ENCODE peak calls at places on chromosomes 5 and 9, in nine cellular contexts. A, H, Q, F, G, Y, L, U and I are unnamed samples. For H3K27me3, the result is how much of the 10 kb centered on the place peaks cover.

GRCh38 chr5:15431923-15432322 is 68.1 kb upstream of the FBXL7 start:
- DNase-seq in A (no peak), H (no peak), L (no peak), U (no peak), G (no peak), Y (no peak), F (peak), Q (no peak), I (no peak)

GRCh38 chr9:109143881-109144562 is 23.0 kb downstream of the FRRS1L start:
- DNase-seq in G (no peak), H (peak), F (peak), A (peak), U (no peak), L (no peak), Q (no peak), Y (no peak), I (no peak)

GRCh38 chr5:10645146-10645545 is 81.3 kb downstream of the ANKRD33B start:
- DNase-seq in F (no peak), Y (no peak), G (no peak), U (peak), Q (no peak), L (peak), A (no peak), H (no peak), I (no peak)

GRCh38 chr5:143279698-143280097 is 123.8 kb downstream of the NR3C1 start:
- DNase-seq in H (no peak), A (peak), G (no peak), L (no peak), F (no peak), Y (peak), U (no peak), Q (no peak), I (no peak)

GRCh38 chr5:54098267-54098666 is 212.1 kb downstream of the ARL15 start:
- DNase-seq in H (no peak), Y (peak), U (no peak), G (no peak), Q (peak), F (no peak), A (no peak), L (no peak), I (no peak)

GRCh38 chr9:112971415-112971814 is 40.6 kb downstream of the ZNF883 start:
- DNase-seq in A (no peak), G (no peak), U (no peak), L (no peak), Q (no peak), Y (peak), F (no peak), H (no peak), I (no peak)

GRCh38 chr5:16713386-16713928 is 96.7 kb upstream of the RETREG1 start:
- DNase-seq in L (no peak), Q (peak), A (peak), Y (peak), U (no peak), G (no peak), H (peak), F (no peak), I (no peak)

GRCh38 chr5:141484499-141485304 is at the start of gene PCDHGC4:
- DNase-seq in L (no peak), Y (peak), G (no peak), U (no peak), F (no peak), A (peak), Q (peak), H (no peak), I (no peak)

GRCh38 chr5:115895821-115896220 is 54.1 kb downstream of the AP3S1 start:
- DNase-seq in F (no peak), U (no peak), A (peak), G (no peak), H (no peak), Y (no peak), Q (no peak), L (no peak), I (no peak)

GRCh38 chr9:111828193-111828592 is 33.5 kb upstream of the SHOC1 start:
- DNase-seq in H (no peak), F (no peak), L (no peak), G (no peak), A (peak), Q (no peak), U (no peak), Y (no peak), I (no peak)

GRCh38 chr5:40550481-40550880 is 129.2 kb upstream of the PTGER4 start:
- DNase-seq in Y (no peak), H (no peak), Q (no peak), F (no peak), L (no peak), U (no peak), G (no peak), A (no peak), I (no peak)

GRCh38 chr9:15416880-15417279 is 5.8 kb upstream of the SNAPC3 start:
- DNase-seq in Q (no peak), F (no peak), U (no peak), L (peak), H (peak), Y (peak), A (peak), G (no peak), I (no peak)

GRCh38 chr5:168747987-168748777 is 169.0 kb upstream of the PANK3 start:
- DNase-seq in U (no peak), H (no peak), Y (peak), L (no peak), A (no peak), Q (peak), G (peak), F (peak), I (no peak)

GRCh38 chr9:83936523-83936922 is 15.3 kb upstream of the KIF27 start:
- DNase-seq in F (no peak), L (no peak), A (no peak), U (no peak), Y (no peak), G (no peak), Q (no peak), H (no peak), I (no peak)

GRCh38 chr5:27325513-27325912 is 287.1 kb upstream of the CDH9 start:
- DNase-seq in F (no peak), Q (no peak), H (no peak), L (no peak), Y (no peak), G (no peak), U (no peak), A (peak), I (no peak)

GRCh38 chr5:97874491-97874890 is 691.4 kb upstream of the RIOK2 start:
- DNase-seq in L (no peak), F (no peak), A (no peak), Y (no peak), Q (no peak), U (no peak), G (no peak), H (no peak), I (no peak)

GRCh38 chr9:9598723-9599122 is 1014.1 kb downstream of the PTPRD start:
- DNase-seq in Y (no peak), U (no peak), L (no peak), F (no peak), H (no peak), G (no peak), A (no peak), Q (no peak), I (no peak)

GRCh38 chr5:115842089-115842881 is 550 bp downstream of the AP3S1 start:
- DNase-seq in A (no peak), G (no peak), L (no peak), F (peak), H (no peak), U (no peak), Q (no peak), Y (no peak), I (peak)

GRCh38 chr9:138071731-138072130 is 194.1 kb downstream of the CACNA1B start:
- DNase-seq in U (peak), F (no peak), Y (no peak), Q (no peak), H (no peak), L (no peak), A (no peak), G (no peak), I (no peak)

GRCh38 chr5:176889321-176890280 is 9.5 kb downstream of the HK3 start:
- DNase-seq in H (no peak), Q (no peak), L (no peak), A (no peak), G (no peak), Y (no peak), U (peak), F (no peak), I (no peak)

GRCh38 chr5:54329731-54330709 is 19.6 kb upstream of the ARL15 start:
- DNase-seq in U (no peak), A (peak), H (peak), F (no peak), L (peak), Y (no peak), G (no peak), Q (no peak), I (no peak)

GRCh38 chr5:157109744-157110143 is 900 bp upstream of the HAVCR2 start:
- DNase-seq in Y (no peak), F (peak), H (no peak), U (no peak), Q (no peak), L (no peak), G (no peak), A (no peak), I (no peak)

GRCh38 chr5:140145818-140146522 is 20.2 kb downstream of the IGIP start:
- DNase-seq in U (peak), A (peak), L (peak), F (peak), H (peak), Q (peak), Y (peak), G (peak), I (peak)

GRCh38 chr5:171705830-171706229 is 79.8 kb upstream of the SMIM23 start:
- DNase-seq in L (no peak), U (no peak), Y (peak), G (no peak), Q (no peak), F (no peak), A (no peak), H (no peak), I (no peak)

GRCh38 chr5:127820910-127821553 is 117.8 kb downstream of the CCDC192 start:
- DNase-seq in L (no peak), G (no peak), Y (no peak), Q (no peak), A (peak), H (no peak), F (no peak), U (no peak), I (no peak)

GRCh38 chr5:107808671-107809137 is 138.0 kb upstream of the EFNA5 start:
- DNase-seq in H (no peak), G (no peak), A (peak), U (no peak), L (no peak), F (no peak), Q (peak), Y (peak), I (no peak)

GRCh38 chr9:98990181-98990870 is 46.6 kb downstream of the COL15A1 start:
- DNase-seq in U (no peak), F (no peak), Y (peak), L (no peak), Q (no peak), A (no peak), G (no peak), H (no peak), I (no peak)

GRCh38 chr5:176780951-176781350 is 29.4 kb upstream of the UNC5A start:
- DNase-seq in Q (no peak), H (no peak), L (no peak), F (no peak), Y (peak), A (no peak), U (peak), G (peak), I (no peak)

GRCh38 chr5:22663124-22663523 is 190.0 kb downstream of the CDH12 start:
- DNase-seq in Y (no peak), L (no peak), G (no peak), U (no peak), H (no peak), F (no peak), A (no peak), Q (no peak), I (no peak)

GRCh38 chr9:123651273-123651672 is 278.7 kb downstream of the DENND1A start:
- DNase-seq in A (no peak), F (no peak), Q (no peak), Y (no peak), U (peak), L (peak), G (no peak), H (no peak), I (no peak)

GRCh38 chr9:34576593-34576935 is 13.0 kb downstream of the CNTFR start:
- DNase-seq in F (no peak), G (no peak), L (no peak), A (no peak), Y (no peak), U (no peak), H (no peak), Q (no peak), I (no peak)

GRCh38 chr5:61114441-61114840 is 47.8 kb downstream of the SMIM15 start:
- DNase-seq in L (no peak), A (no peak), G (no peak), U (no peak), Q (no peak), H (no peak), Y (no peak), F (no peak), I (no peak)

GRCh38 chr9:93827545-93828330 is 127.4 kb downstream of the BARX1 start:
- DNase-seq in F (no peak), U (peak), A (peak), G (peak), Q (peak), Y (peak), L (peak), H (peak), I (no peak)

GRCh38 chr9:116860509-116861120 is 173.5 kb downstream of the TRIM32 start:
- DNase-seq in U (peak), L (peak), G (peak), H (peak), A (peak), F (no peak), Q (peak), Y (peak), I (peak)

GRCh38 chr5:158845941-158846340 is 253.8 kb downstream of the EBF1 start:
- DNase-seq in H (no peak), Y (no peak), A (no peak), F (no peak), G (no peak), U (no peak), Q (no peak), L (no peak), I (no peak)

GRCh38 chr5:55037046-55037771 is 13.2 kb downstream of the GZMK start:
- DNase-seq in Q (no peak), H (no peak), F (no peak), L (no peak), Y (peak), A (peak), G (no peak), U (no peak), I (no peak)

GRCh38 chr5:130400091-130400490 is 495.8 kb downstream of the CHSY3 start:
- DNase-seq in H (peak), F (no peak), A (peak), L (no peak), G (no peak), Y (no peak), Q (no peak), U (no peak), I (no peak)

GRCh38 chr9:115042781-115043509 is 75.0 kb downstream of the TNC start:
- DNase-seq in G (no peak), H (no peak), U (no peak), Q (no peak), F (peak), Y (no peak), A (peak), L (no peak), I (no peak)

GRCh38 chr5:91252916-91253315 is 130.2 kb downstream of the ARRDC3 start:
- DNase-seq in Q (no peak), F (no peak), U (no peak), Y (no peak), L (no peak), G (no peak), H (no peak), A (no peak), I (no peak)
- H3K27me3 ChIP-seq in Q (under half), F (under half), U (under half), Y (under half), L (under half), G (under half), H (under half), A (under half), I (under half)

DNA sequence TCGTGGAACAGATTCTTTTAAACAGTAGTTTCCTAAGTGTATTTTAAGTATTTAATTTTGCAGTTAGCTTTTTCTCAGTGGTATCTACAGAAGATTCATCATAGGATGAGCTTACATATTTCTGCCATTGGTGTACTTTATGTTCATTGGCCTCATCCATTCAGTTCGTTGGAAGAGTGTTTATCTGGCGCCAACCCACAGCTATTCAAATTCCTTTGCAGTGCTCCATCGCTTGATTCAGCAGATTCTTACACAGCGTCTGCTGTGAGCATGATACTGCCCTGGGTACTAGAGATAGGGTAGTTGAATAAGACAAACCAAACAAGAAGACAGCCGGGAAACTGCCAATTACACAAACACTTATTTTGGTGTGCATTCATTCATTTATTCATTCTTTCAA is 55.1 kb downstream of the NUP214 start:
- DNase-seq in A (peak), Y (no peak), Q (no peak), G (no peak), U (no peak), H (peak), L (no peak), F (no peak), I (no peak)
- H3K27ac ChIP-seq in A (peak), Y (no peak), Q (no peak), G (no peak), U (no peak), H (peak), L (no peak), F (no peak), I (no peak)

GRCh38 chr9:92033307-92033706 is 81.9 kb downstream of the SPTLC1 start:
- DNase-seq in F (no peak), Y (no peak), L (no peak), G (no peak), U (no peak), A (no peak), Q (no peak), H (no peak), I (no peak)
- H3K27me3 ChIP-seq in F (under half), Y (under half), L (under half), G (under half), U (under half), A (under half), Q (under half), H (under half), I (under half)

DNA sequence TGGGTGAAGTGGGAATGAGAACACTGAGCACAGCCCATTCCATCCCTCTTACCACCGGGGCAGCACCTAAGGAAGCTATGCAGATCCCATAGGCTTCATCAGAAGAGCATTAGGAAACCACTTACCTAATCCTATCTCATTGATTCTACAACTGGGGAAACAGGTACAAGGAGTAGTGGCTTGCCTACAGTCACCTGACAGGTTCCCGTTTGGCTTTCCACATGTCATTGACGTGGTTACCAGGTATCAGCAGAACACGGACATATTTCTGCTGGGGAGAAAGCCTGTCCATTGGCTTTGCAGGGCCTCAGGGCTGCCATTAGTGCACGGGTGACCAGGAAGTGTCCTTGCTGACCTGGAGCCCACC is 11.3 kb downstream of the AFAP1L1 start:
- DNase-seq in F (no peak), H (no peak), Q (no peak), L (no peak), G (no peak), U (no peak), Y (no peak), A (no peak), I (no peak)
- H3K27ac ChIP-seq in F (no peak), H (no peak), Q (no peak), L (no peak), G (peak), U (no peak), Y (no peak), A (no peak), I (no peak)

DNA sequence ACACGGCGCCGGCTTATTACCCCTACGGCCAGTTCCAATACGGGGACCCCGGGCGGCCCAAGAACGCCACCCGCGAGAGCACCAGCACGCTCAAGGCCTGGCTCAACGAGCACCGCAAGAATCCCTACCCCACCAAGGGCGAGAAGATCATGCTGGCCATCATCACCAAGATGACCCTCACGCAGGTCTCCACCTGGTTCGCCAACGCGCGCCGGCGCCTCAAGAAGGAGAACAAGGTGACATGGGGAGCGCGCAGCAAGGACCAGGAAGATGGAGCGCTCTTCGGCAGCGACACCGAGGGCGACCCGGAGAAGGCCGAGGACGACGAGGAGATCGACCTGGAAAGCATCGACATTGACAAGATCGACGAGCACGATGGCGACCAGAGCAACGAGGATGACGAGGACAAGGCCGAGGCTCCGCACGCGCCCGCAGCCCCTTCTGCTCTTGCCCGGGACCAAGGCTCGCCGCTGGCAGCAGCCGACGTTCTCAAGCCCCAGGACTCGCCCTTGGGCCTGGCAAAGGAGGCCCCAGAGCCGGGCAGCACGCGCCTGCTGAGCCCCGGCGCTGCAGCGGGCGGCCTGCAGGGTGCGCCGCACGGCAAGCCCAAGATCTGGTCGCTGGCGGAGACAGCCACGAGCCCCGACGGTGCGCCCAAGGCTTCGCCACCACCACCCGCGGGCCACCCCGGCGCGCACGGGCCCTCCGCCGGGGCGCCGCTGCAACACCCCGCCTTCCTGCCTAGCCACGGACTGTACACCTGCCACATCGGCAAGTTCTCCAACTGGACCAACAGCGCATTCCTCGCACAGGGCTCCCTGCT is 3.9 kb downstream of the IRX1 start:
- DNase-seq in Y (peak), L (no peak), H (no peak), U (no peak), G (no peak), Q (no peak), A (peak), F (no peak), I (no peak)
- H3K27me3 ChIP-seq in Y (half or more), L (half or more), H (half or more), U (under half), G (half or more), Q (under half), A (under half), F (under half), I (half or more)